ENCODE peak calls at places on chromosome 9, in four cellular contexts. L, J, U and X are unnamed samples.

GRCh38 chr9:132708769-132709168 is 38.5 kb downstream of the GTF3C4 start:
- DNase-seq in J (peak), U (no peak), L (no peak), X (no peak)

GRCh38 chr9:123248630-123249029 is 19.8 kb downstream of the STRBP start:
- DNase-seq in L (no peak), U (no peak), J (no peak), X (no peak)

GRCh38 chr9:113154936-113155335 is 4.1 kb downstream of the SLC31A2 start:
- DNase-seq in U (no peak), L (no peak), J (no peak), X (no peak)

GRCh38 chr9:69801994-69802393 is 18.6 kb upstream of the CFAP95 start:
- DNase-seq in U (no peak), J (no peak), L (peak), X (no peak)

GRCh38 chr9:88798476-88798875 is 192.8 kb upstream of the S1PR3 start:
- DNase-seq in U (no peak), J (no peak), L (no peak), X (no peak)

GRCh38 chr9:113995963-113996362 is 82.1 kb downstream of the AMBP start:
- DNase-seq in U (no peak), J (no peak), L (no peak), X (no peak)

GRCh38 chr9:133864011-133864410 is 125.9 kb upstream of the SARDH start:
- DNase-seq in J (no peak), L (peak), U (no peak), X (no peak)

GRCh38 chr9:3916420-3916819 is 383.4 kb downstream of the GLIS3 start:
- DNase-seq in L (no peak), U (no peak), J (no peak), X (peak)

GRCh38 chr9:79858509-79858908 is 286.7 kb downstream of the TLE4 start:
- DNase-seq in L (peak), J (no peak), U (peak), X (peak)

GRCh38 chr9:95087659-95088242 is 229.8 kb downstream of the FANCC start:
- DNase-seq in U (no peak), L (no peak), J (no peak), X (no peak)

GRCh38 chr9:19748278-19749126 is 40.3 kb downstream of the SLC24A2 start:
- DNase-seq in U (no peak), J (no peak), L (peak), X (no peak)

GRCh38 chr9:98455957-98456621 is 200.6 kb upstream of the TBC1D2 start:
- DNase-seq in U (no peak), L (peak), J (no peak), X (peak)

GRCh38 chr9:107462691-107463090 is 26.9 kb downstream of the KLF4 start:
- DNase-seq in U (no peak), L (peak), J (no peak), X (no peak)

GRCh38 chr9:10366171-10366779 is 246.5 kb downstream of the PTPRD start:
- DNase-seq in J (peak), U (peak), L (peak), X (peak)

GRCh38 chr9:130188860-130189481 is 16.8 kb downstream of the NCS1 start:
- DNase-seq in J (no peak), L (no peak), U (no peak), X (no peak)

GRCh38 chr9:90870646-90871326 is 69.2 kb downstream of the SYK start:
- DNase-seq in U (peak), J (peak), L (peak), X (peak)

GRCh38 chr9:69548676-69549075 is 123.5 kb downstream of the APBA1 start:
- DNase-seq in L (peak), J (no peak), U (peak), X (no peak)

GRCh38 chr9:100848731-100849130 is 179.8 kb upstream of the PLPPR1 start:
- DNase-seq in L (no peak), J (no peak), U (no peak), X (no peak)

GRCh38 chr9:68844623-68845612 is 139.9 kb downstream of the PIP5K1B start:
- DNase-seq in L (peak), U (peak), J (no peak), X (peak)

GRCh38 chr9:99591770-99592169 is 229.9 kb upstream of the NR4A3 start:
- DNase-seq in J (no peak), L (no peak), U (no peak), X (no peak)

GRCh38 chr9:35001285-35001677 is 11.7 kb downstream of the DNAJB5 start:
- DNase-seq in L (no peak), U (no peak), J (no peak), X (no peak)

GRCh38 chr9:127444921-127445850 is 6.0 kb downstream of the RPL12 start:
- DNase-seq in L (peak), U (no peak), J (no peak), X (peak)

GRCh38 chr9:118059520-118060278 is 355.5 kb downstream of the TLR4 start:
- DNase-seq in J (no peak), U (peak), L (peak), X (no peak)